ENCODE peak calls at places on chromosome 13, in six cellular contexts. U, K, Q, P, C and S are unnamed samples.

GRCh38 chr13:51804295-51805172 is 571 bp upstream of the DHRS12 start:
- DNase-seq in P (no peak), Q (no peak), C (no peak), U (no peak), K (no peak), S (no peak)

GRCh38 chr13:34349091-34349722 is 531.3 kb downstream of the RFC3 start:
- DNase-seq in C (no peak), Q (no peak), K (peak), P (peak), U (no peak), S (no peak)

GRCh38 chr13:87259479-87260083 is 411.6 kb upstream of the SLITRK5 start:
- DNase-seq in K (peak), P (no peak), U (no peak), C (peak), Q (no peak), S (no peak)

GRCh38 chr13:66071608-66072007 is 1158.5 kb downstream of the PCDH9 start:
- DNase-seq in U (no peak), K (no peak), Q (no peak), P (no peak), C (no peak), S (no peak)

GRCh38 chr13:39253774-39254173 is 215.5 kb downstream of the NHLRC3 start:
- DNase-seq in U (no peak), C (no peak), Q (no peak), P (peak), K (no peak), S (peak)

GRCh38 chr13:41465215-41465907 is 8.0 kb downstream of the RGCC start:
- DNase-seq in K (peak), U (no peak), C (no peak), Q (no peak), P (peak), S (peak)

GRCh38 chr13:52411629-52412028 is 5.7 kb upstream of the THSD1 start:
- DNase-seq in Q (no peak), K (peak), C (no peak), U (no peak), P (peak), S (no peak)

GRCh38 chr13:87999791-88000190 is 328.6 kb downstream of the SLITRK5 start:
- DNase-seq in Q (no peak), U (no peak), K (peak), C (no peak), P (no peak), S (no peak)

GRCh38 chr13:113559061-113559460 is 25.5 kb upstream of the TFDP1 start:
- DNase-seq in C (no peak), Q (no peak), U (no peak), P (no peak), K (no peak), S (no peak)

GRCh38 chr13:99357920-99358319 is 50.7 kb upstream of the GPR183 start:
- DNase-seq in U (no peak), P (no peak), Q (no peak), C (no peak), K (no peak), S (no peak)

GRCh38 chr13:72072223-72072622 is 205.2 kb upstream of the DACH1 start:
- DNase-seq in K (no peak), P (no peak), Q (no peak), C (no peak), U (no peak), S (no peak)

GRCh38 chr13:40371531-40372125 is 294.8 kb downstream of the FOXO1 start:
- DNase-seq in K (no peak), C (no peak), U (no peak), P (no peak), Q (no peak), S (no peak)

GRCh38 chr13:70128098-70128497 is 19.8 kb upstream of the KLHL1 start:
- DNase-seq in C (no peak), P (no peak), Q (no peak), K (no peak), U (no peak), S (no peak)

GRCh38 chr13:45674908-45675307 is 27.2 kb upstream of the CBY2 start:
- DNase-seq in P (peak), Q (peak), C (no peak), K (peak), U (no peak), S (no peak)

GRCh38 chr13:50141660-50142010 is 126.4 kb downstream of the KCNRG start:
- DNase-seq in Q (no peak), U (no peak), C (no peak), K (no peak), P (no peak), S (no peak)

GRCh38 chr13:50144473-50145160 is 129.4 kb downstream of the KCNRG start:
- DNase-seq in C (no peak), P (no peak), K (peak), Q (no peak), U (no peak), S (no peak)

GRCh38 chr13:50140153-50140552 is 124.9 kb downstream of the KCNRG start:
- DNase-seq in U (no peak), C (no peak), K (no peak), P (no peak), Q (no peak), S (no peak)

GRCh38 chr13:50136678-50137077 is 121.4 kb downstream of the KCNRG start:
- DNase-seq in C (no peak), K (no peak), Q (no peak), P (no peak), U (no peak), S (no peak)

DNA sequence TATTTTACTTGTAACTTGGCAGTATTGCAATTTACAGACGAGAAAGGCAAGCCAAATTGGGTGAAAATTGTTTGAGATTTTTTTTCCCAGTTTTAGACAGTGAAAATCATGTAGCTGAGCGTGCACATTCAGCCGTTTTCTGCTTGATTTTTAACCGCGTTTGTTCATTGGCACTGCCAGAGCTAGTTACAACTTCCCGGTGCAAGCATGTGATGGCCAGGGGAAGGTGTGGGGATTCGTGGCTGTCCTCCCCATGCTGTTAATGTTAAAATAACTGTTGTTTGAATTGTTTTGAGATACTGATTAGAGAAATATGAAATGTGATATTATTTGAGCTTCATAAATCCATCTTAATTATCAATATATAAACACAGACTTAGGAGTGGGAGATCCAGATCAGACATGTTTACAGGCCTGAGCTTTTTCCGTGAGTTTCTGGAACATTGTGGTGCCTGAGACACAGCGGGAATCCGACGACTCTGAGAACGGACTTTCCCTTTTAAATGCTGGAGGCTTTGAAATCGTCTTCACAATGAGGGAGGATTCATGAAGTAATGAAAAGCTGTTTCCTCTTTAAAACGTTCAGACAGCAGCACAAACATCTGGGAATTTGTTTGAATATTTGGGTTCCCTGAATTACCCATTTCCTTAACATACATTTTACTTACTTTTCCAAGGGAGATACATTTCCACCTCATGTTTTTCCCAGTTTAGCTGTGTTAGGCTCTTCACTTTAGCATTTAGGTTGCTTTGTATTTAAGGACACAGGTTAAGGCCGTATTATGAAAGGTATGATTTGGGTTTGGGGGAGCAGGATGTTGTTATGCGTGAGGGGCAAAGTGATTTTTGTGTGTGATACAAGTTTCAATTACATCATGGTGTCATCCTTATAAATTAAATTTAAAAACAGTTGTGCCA is 125.8 kb downstream of the KCNRG start:
- DNase-seq in Q (peak), K (no peak), U (no peak), C (no peak), P (no peak), S (peak)
- H3K27ac ChIP-seq in Q (no peak), K (no peak), U (no peak), C (no peak), P (peak), S (no peak)

GRCh38 chr13:62305758-62306157 is 890.1 kb upstream of the PCDH20 start:
- DNase-seq in C (no peak), U (no peak), Q (no peak), P (no peak), K (no peak), S (no peak)

GRCh38 chr13:62296812-62297211 is 881.2 kb upstream of the PCDH20 start:
- DNase-seq in K (no peak), C (no peak), P (no peak), Q (no peak), U (no peak), S (no peak)

GRCh38 chr13:62294210-62294609 is 878.6 kb upstream of the PCDH20 start:
- DNase-seq in P (peak), C (no peak), Q (no peak), U (no peak), K (peak), S (no peak)

GRCh38 chr13:62302341-62302740 is 886.7 kb upstream of the PCDH20 start:
- DNase-seq in U (no peak), C (no peak), P (peak), K (peak), Q (no peak), S (no peak)

GRCh38 chr13:62300021-62300420 is 884.4 kb upstream of the PCDH20 start:
- DNase-seq in K (no peak), Q (no peak), C (no peak), U (no peak), P (no peak), S (no peak)
- H4K91ac ChIP-seq in K (no peak), Q (no peak), C (no peak), U (no peak), P (no peak), S (no peak)

DNA sequence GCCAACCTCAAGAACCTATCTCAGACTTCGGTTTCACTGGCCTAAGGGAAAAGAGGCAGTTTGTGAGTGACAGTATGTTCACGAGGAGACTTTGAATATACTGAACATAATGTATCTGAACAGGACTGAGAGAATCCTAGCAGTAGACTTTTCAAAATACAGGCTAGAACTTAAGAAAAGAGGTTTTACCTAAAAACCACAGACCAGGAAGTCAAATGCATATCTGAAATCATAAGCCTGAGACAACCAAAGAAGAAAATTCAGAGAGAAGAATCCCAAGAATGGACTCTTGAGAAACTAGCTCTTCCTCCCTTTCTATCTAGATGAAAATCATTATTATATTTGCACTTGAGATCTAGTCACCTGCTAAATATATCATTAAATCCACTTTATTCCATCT is 17.6 kb downstream of the MYCBP2 start:
- DNase-seq in C (no peak), Q (no peak), U (no peak), P (no peak), K (no peak), S (no peak)
- H3K27ac ChIP-seq in C (no peak), Q (no peak), U (no peak), P (no peak), K (no peak), S (no peak)

DNA sequence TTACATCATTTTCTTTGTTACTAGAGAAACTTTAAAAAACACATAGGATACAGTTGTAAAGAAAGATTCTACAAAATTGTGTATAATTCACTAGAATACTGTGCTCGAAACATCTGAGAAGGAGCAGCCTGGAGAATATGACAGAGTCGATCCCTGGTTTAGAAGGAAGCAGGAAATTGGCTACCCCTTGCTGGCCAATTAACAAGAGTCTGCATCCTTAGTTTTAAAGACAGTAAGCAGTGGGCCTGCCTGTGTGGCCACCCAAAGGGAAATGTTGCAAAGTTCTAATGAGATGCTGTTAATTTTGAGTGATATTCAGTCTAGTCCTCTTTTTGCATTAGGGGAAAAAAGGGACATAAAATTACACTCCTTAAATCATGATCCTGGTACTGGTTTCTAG is 988.6 kb downstream of the PCDH17 start:
- DNase-seq in P (no peak), C (no peak), U (no peak), K (peak), Q (no peak), S (no peak)
- H4K91ac ChIP-seq in P (no peak), C (no peak), U (no peak), K (no peak), Q (no peak), S (no peak)

GRCh38 chr13:110479215-110479545 is 82.3 kb downstream of the RAB20 start:
- DNase-seq in K (no peak), Q (no peak), C (no peak), U (no peak), P (no peak), S (no peak)

GRCh38 chr13:110477711-110478245 is 83.7 kb downstream of the RAB20 start:
- DNase-seq in U (no peak), Q (no peak), C (no peak), K (no peak), P (no peak), S (no peak)

GRCh38 chr13:110478405-110479214 is 82.9 kb downstream of the RAB20 start:
- DNase-seq in U (no peak), Q (no peak), C (no peak), K (no peak), P (no peak), S (peak)

GRCh38 chr13:110480161-110480560 is 81.4 kb downstream of the RAB20 start:
- DNase-seq in K (no peak), Q (no peak), P (no peak), C (no peak), U (no peak), S (peak)

DNA sequence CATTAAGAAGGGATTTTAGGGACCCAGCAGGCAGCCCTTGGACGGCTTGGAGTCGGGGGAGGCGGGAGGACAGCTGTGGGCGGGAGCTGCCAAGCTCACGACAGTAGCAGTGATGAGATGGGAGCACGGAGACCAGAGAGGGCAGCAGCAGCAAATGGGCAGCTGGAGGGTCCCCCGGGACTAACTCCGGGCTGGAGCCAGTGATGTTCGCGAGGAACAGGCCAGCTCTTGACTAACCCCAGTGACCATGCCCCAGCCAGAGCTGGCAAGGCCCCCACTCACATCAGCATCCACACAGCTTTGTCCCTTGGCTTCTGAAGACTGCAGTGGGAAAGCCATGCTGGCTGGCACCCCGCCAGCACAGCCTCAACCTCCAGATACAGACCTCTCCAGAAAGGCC is 81.9 kb downstream of the RAB20 start:
- DNase-seq in C (no peak), U (no peak), Q (no peak), P (no peak), K (no peak), S (no peak)
- H3K27ac ChIP-seq in C (no peak), U (no peak), Q (no peak), P (no peak), K (no peak), S (no peak)

DNA sequence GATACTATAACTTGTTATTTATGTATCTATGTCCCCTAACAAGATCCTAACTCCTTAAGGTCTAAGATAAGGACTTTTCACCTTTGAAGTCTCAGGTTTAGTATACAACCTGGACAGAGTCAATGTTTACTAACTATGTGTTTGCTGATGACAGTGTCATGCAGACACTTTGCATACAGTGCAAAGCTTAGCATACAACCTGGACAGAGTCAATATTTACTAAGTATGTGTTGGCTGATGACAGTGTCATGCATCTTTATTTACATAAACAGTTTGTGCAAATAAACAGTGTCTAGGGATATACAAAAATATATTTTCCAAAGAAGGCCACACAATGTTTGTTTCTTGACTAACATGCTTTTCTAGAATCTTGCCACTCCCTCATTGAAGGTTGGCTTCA is 34.7 kb downstream of the DCT start:
- DNase-seq in K (no peak), U (no peak), Q (no peak), P (no peak), C (no peak), S (no peak)
- H4K91ac ChIP-seq in K (no peak), U (no peak), Q (no peak), P (no peak), C (no peak), S (no peak)

GRCh38 chr13:33168326-33168960 is 117.1 kb downstream of the STARD13 start:
- DNase-seq in Q (no peak), P (no peak), U (no peak), K (no peak), C (no peak), S (no peak)

GRCh38 chr13:33167521-33167920 is 118.0 kb downstream of the STARD13 start:
- DNase-seq in U (no peak), K (no peak), C (no peak), Q (no peak), P (no peak), S (no peak)

GRCh38 chr13:33172400-33172799 is 113.2 kb downstream of the STARD13 start:
- DNase-seq in C (no peak), Q (no peak), U (no peak), P (no peak), K (no peak), S (no peak)

GRCh38 chr13:33172911-33173310 is 112.6 kb downstream of the STARD13 start:
- DNase-seq in C (no peak), U (no peak), Q (no peak), P (no peak), K (no peak), S (peak)

GRCh38 chr13:33169273-33169980 is 116.1 kb downstream of the STARD13 start:
- DNase-seq in K (peak), C (no peak), Q (no peak), P (peak), U (no peak), S (peak)
- H3K27ac ChIP-seq in K (peak), C (no peak), Q (no peak), P (peak), U (no peak), S (no peak)

GRCh38 chr13:22201395-22201794 is 530.5 kb downstream of the FGF9 start:
- DNase-seq in Q (no peak), P (no peak), K (no peak), C (no peak), U (no peak), S (no peak)
- H4K91ac ChIP-seq in Q (no peak), P (no peak), K (no peak), C (no peak), U (no peak), S (no peak)